ENCODE peak calls at places on chromosomes 11 and 22, in four cellular contexts. N is cardiac muscle cell, U is OCI-LY7, C is tibial nerve. I is an unnamed sample. For H3K4me1, the result is how much of the 10 kb centered on the place peaks cover.

GRCh38 chr11:79244175-79244804 is 196.5 kb downstream of the TENM4 start:
- DNase-seq in N (no peak), U (no peak), C (no peak), I (no peak)

GRCh38 chr11:126702987-126703386 is 297.6 kb downstream of the KIRREL3 start:
- DNase-seq in N (peak), U (no peak), C (no peak), I (no peak)

GRCh38 chr11:3133456-3134217 is 31.5 kb downstream of the OSBPL5 start:
- DNase-seq in N (no peak), U (no peak), C (no peak), I (no peak)

GRCh38 chr22:40685406-40685805 is 6.1 kb downstream of the MCHR1 start:
- DNase-seq in N (no peak), U (no peak), C (no peak), I (no peak)

GRCh38 chr11:2346014-2346413 is 31.1 kb upstream of the CD81 start:
- DNase-seq in N (no peak), U (no peak), C (no peak), I (no peak)

GRCh38 chr22:24696551-24697001 is 77.9 kb downstream of the PIWIL3 start:
- DNase-seq in N (no peak), U (no peak), C (no peak), I (no peak)

GRCh38 chr11:35318309-35318708 is 101.0 kb downstream of the SLC1A2 start:
- DNase-seq in N (no peak), U (no peak), C (no peak), I (no peak)

GRCh38 chr11:113267536-113267935 is 46.8 kb upstream of the TTC12 start:
- DNase-seq in N (no peak), U (no peak), C (no peak), I (no peak)

GRCh38 chr11:10975287-10975721 is 117.5 kb upstream of the ZBED5 start:
- DNase-seq in N (no peak), U (no peak), C (no peak), I (no peak)

GRCh38 chr11:102603091-102603490 is 22.0 kb downstream of the MMP20 start:
- DNase-seq in N (peak), U (no peak), C (no peak), I (no peak)

GRCh38 chr22:24140357-24140756 is 40.9 kb upstream of the SUSD2 start:
- DNase-seq in N (no peak), U (no peak), C (no peak), I (no peak)

GRCh38 chr11:77198440-77198849 is 70.4 kb downstream of the MYO7A start:
- DNase-seq in N (peak), U (peak), C (no peak), I (peak)

GRCh38 chr11:60870733-60871377 is 3.5 kb downstream of the ZP1 start:
- DNase-seq in N (no peak), U (no peak), C (no peak), I (no peak)

GRCh38 chr11:61369372-61370348 is 7.5 kb downstream of the TMEM138 start:
- DNase-seq in N (no peak), U (no peak), C (peak), I (no peak)

GRCh38 chr11:118629761-118630661 is 22.6 kb downstream of the PHLDB1 start:
- DNase-seq in N (no peak), U (no peak), C (no peak), I (no peak)

GRCh38 chr11:3835100-3835485 is 5.7 kb downstream of the RHOG start:
- DNase-seq in N (no peak), U (no peak), C (no peak), I (no peak)

GRCh38 chr11:73907191-73907590 is 30.4 kb downstream of the PAAF1 start:
- DNase-seq in N (no peak), U (no peak), C (no peak), I (no peak)

GRCh38 chr22:37120569-37121340 is 11.2 kb upstream of the TMPRSS6 start:
- DNase-seq in N (no peak), U (no peak), C (no peak), I (no peak)
- H3K4me1 ChIP-seq in N (under half), U (under half), C (under half), I (under half)

GRCh38 chr11:67286621-67287333 is 2.3 kb upstream of the ANKRD13D start:
- DNase-seq in N (no peak), U (peak), C (no peak), I (no peak)

GRCh38 chr11:67289226-67289650 is at the start of gene ANKRD13D:
- DNase-seq in N (no peak), U (no peak), C (no peak), I (no peak)

GRCh38 chr11:67288198-67288451 is 978 bp upstream of the ANKRD13D start:
- DNase-seq in N (no peak), U (no peak), C (no peak), I (no peak)

GRCh38 chr11:67288452-67289225 is 464 bp upstream of the ANKRD13D start:
- DNase-seq in N (peak), U (peak), C (peak), I (no peak)

DNA sequence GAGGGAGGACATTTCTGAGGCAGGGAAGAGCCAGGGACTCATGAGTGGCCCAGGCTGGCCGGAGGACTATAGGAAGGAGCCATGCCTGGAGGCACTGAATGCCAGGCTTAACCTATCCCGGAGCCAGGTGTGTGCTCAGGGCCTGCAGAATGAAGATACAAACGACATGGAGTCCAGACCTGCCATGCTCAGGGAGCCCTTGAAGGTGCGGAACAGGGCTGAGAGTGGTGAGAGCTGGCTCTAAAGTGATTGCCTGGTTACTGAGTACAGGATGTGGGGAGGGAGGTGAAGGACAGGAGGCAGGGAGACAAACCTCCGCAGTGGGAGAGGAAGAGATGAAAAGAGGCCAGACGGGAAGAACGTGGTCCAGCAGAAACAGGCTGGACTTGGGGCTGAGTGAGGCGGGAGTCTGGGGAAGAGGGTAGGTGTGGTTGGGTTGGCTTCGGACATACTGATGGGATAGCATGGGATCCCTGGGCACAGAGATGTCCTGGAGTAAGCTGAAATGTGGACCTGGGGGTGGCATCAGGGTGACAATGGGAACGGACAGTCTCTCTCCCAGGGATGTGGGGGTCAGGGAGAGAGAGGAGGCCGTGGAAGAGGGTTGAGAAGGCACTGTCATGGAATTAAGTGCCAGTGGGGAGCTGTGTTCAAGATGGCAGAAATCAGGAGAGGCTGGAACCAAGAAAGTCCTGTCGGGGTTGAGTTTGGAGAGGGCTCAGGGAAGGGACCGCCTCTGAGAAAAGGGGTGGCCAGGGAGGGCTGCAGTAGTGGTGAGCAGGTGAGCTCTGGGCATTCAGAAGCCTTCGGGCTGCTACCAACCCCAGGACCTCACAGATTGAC is 1.5 kb upstream of the ANKRD13D start:
- DNase-seq in N (no peak), U (peak), C (no peak), I (no peak)
- H3K4me1 ChIP-seq in N (under half), U (under half), C (under half), I (under half)

GRCh38 chr11:65422633-65423515 is at the start of gene NEAT1:
- DNase-seq in N (peak), U (peak), C (peak), I (no peak)
- H3K4me1 ChIP-seq in N (half or more), U (half or more), C (under half), I (under half)

DNA sequence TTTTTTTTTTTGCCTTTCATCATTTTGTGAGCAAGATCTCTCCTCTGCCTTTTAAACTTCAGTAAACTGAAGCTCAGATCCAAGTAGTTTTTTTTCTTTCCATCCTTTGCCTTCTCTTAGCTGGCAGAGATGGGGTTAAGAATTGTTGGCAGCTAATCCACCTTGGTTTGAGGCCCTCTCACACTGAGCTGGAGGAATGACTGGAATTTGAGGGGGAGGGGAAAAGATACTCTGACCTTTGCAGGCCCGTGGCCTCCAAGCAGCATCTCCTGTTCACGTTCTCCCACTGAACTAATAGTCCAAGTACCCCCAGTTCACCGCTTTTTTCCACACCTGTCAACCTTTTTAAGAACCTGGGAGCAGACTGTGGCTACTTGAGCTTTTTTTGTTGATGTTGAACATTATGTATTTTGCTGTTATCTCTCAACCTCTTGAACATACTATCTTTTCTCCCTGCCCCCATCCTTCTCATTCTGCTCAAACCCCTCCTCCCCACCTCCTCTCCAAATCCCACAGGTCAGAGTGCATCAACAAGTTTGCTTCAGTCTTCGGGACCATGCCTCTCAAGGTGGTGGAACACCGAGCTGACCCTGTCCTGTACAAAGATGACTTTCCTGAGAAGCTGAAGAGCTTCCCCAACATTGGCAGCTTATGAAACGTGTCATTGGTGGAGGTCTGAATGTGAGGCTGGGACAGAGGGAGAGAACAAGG is 66.2 kb downstream of the ALX4 start:
- DNase-seq in N (peak), U (no peak), C (no peak), I (peak)
- H3K4me1 ChIP-seq in N (under half), U (under half), C (under half), I (under half)

I was measured in iPS DF 6.9.